ENCODE peak calls at places on chromosomes 13 and 19, in four cellular contexts. Y is DMS153, L is left ventricle myocardium inferior, H is CMK. Q is an unnamed sample.

GRCh38 chr19:19487077-19488040 is 28.0 kb downstream of the TSSK6 start:
- DNase-seq in Y (no peak), L (no peak), H (no peak), Q (no peak)

GRCh38 chr19:47613165-47614146 is 4.5 kb downstream of the BICRA start:
- DNase-seq in Y (no peak), L (no peak), H (no peak), Q (peak)

GRCh38 chr13:19860884-19861655 is 2.4 kb downstream of the ZMYM5 start:
- DNase-seq in Y (no peak), L (no peak), H (no peak), Q (no peak)

GRCh38 chr19:49432141-49433073 is 7.2 kb downstream of the GFY start:
- DNase-seq in Y (peak), L (no peak), H (no peak), Q (no peak)

GRCh38 chr13:75850915-75851314 is 214.8 kb downstream of the LMO7 start:
- DNase-seq in Y (no peak), L (no peak), H (no peak), Q (no peak)

GRCh38 chr13:89515948-89516347 is 1831.5 kb upstream of the MIR17HG start:
- DNase-seq in Y (no peak), L (no peak), H (no peak), Q (no peak)

GRCh38 chr19:3687774-3688706 is 12.2 kb downstream of the PIP5K1C start:
- DNase-seq in Y (peak), L (no peak), H (no peak), Q (peak)

GRCh38 chr13:19818223-19818842 is 35.6 kb upstream of the PSPC1 start:
- DNase-seq in Y (no peak), L (peak), H (no peak), Q (peak)

GRCh38 chr19:279656-280055 is 11.5 kb downstream of the PLPP2 start:
- DNase-seq in Y (no peak), L (no peak), H (no peak), Q (no peak)

GRCh38 chr19:11096210-11096841 is 7.1 kb downstream of the LDLR start:
- DNase-seq in Y (no peak), L (peak), H (no peak), Q (no peak)

GRCh38 chr19:45444318-45445041 is 20.8 kb upstream of the ERCC1 start:
- DNase-seq in Y (peak), L (peak), H (no peak), Q (peak)

GRCh38 chr13:34469212-34469983 is 472.7 kb upstream of the NBEA start:
- DNase-seq in Y (peak), L (no peak), H (no peak), Q (no peak)

GRCh38 chr19:28831464-28831863 is 381.5 kb downstream of the UQCRFS1 start:
- DNase-seq in Y (no peak), L (no peak), H (no peak), Q (no peak)

GRCh38 chr19:10289167-10289835 is 451 bp upstream of the ICAM5 start:
- DNase-seq in Y (peak), L (no peak), H (peak), Q (no peak)

GRCh38 chr13:48938308-48938943 is 37.3 kb upstream of the FNDC3A start:
- DNase-seq in Y (no peak), L (no peak), H (no peak), Q (no peak)

GRCh38 chr19:39407644-39408391 is 1.2 kb downstream of the ZFP36 start:
- DNase-seq in Y (no peak), L (peak), H (no peak), Q (peak)

GRCh38 chr19:49870309-49870901 is 3.0 kb upstream of the PNKP start:
- DNase-seq in Y (no peak), L (no peak), H (no peak), Q (no peak)

GRCh38 chr13:107034236-107034635 is 466.3 kb upstream of the ARGLU1 start:
- DNase-seq in Y (no peak), L (no peak), H (no peak), Q (no peak)

GRCh38 chr19:3606174-3606689 is 443 bp downstream of the TBXA2R start:
- DNase-seq in Y (peak), L (no peak), H (no peak), Q (peak)

GRCh38 chr19:55597493-55597892 is 1.8 kb downstream of the FIZ1 start:
- DNase-seq in Y (no peak), L (no peak), H (no peak), Q (no peak)

GRCh38 chr19:46766569-46767317 is 20.5 kb upstream of the STRN4 start:
- DNase-seq in Y (no peak), L (peak), H (no peak), Q (no peak)

GRCh38 chr19:13103585-13103923 is 896 bp upstream of the LYL1 start:
- DNase-seq in Y (no peak), L (no peak), H (peak), Q (no peak)

GRCh38 chr13:28349371-28349770 is 145.6 kb downstream of the FLT1 start:
- DNase-seq in Y (no peak), L (no peak), H (no peak), Q (no peak)

GRCh38 chr19:3606690-3607289 is at the start of gene TBXA2R:
- DNase-seq in Y (peak), L (peak), H (peak), Q (peak)

GRCh38 chr19:51147663-51148062 is 5.6 kb downstream of the SIGLEC7 start:
- DNase-seq in Y (no peak), L (no peak), H (peak), Q (no peak)

GRCh38 chr13:92260363-92260762 is 861.9 kb downstream of the GPC5 start:
- DNase-seq in Y (no peak), L (no peak), H (peak), Q (no peak)

GRCh38 chr13:89066868-89067466 is 1395.8 kb downstream of the SLITRK5 start:
- DNase-seq in Y (peak), L (no peak), H (peak), Q (no peak)

GRCh38 chr19:37872383-37872782 is 34.0 kb downstream of the WDR87 start:
- DNase-seq in Y (no peak), L (no peak), H (no peak), Q (no peak)

GRCh38 chr19:16038196-16038695 is 38.0 kb upstream of the TPM4 start:
- DNase-seq in Y (no peak), L (no peak), H (no peak), Q (no peak)

GRCh38 chr19:49272204-49272603 is 52.8 kb downstream of the SLC6A16 start:
- DNase-seq in Y (no peak), L (no peak), H (no peak), Q (no peak)

GRCh38 chr13:95684463-95684862 is 7.5 kb downstream of the DNAJC3 start:
- DNase-seq in Y (no peak), L (no peak), H (no peak), Q (no peak)

GRCh38 chr13:26423634-26424033 is 133.8 kb upstream of the WASF3 start:
- DNase-seq in Y (no peak), L (peak), H (no peak), Q (no peak)